ENCODE peak calls at places on chromosome 14, in eight cellular contexts. H is stimulated activated naive B cell treated with anti-CD40 and anti-IgM and Interleukin-4, amounts not matched to agents 10 μg/mL and 1 μg/mL and 100 μg/mL, for 72 hours; L is body of pancreas; I is putamen; E is anterior cingulate cortex; N is NCI-H1694; O is M059J; S is cardiac muscle cell. T is an unnamed sample.

GRCh38 chr14:21257395-21258193 is 11.6 kb downstream of the HNRNPC start:
- DNase-seq in O (peak; percentile 56), E (no peak), L (no peak), S (no peak), I (no peak), N (no peak), H (no peak), T (no peak)

GRCh38 chr14:21087294-21088091 is 11.0 kb downstream of the ZNF219 start:
- DNase-seq in S (no peak), I (peak; percentile 79), N (peak; percentile 38), H (peak; percentile 57), E (peak; percentile 43), O (peak; percentile 92), L (no peak), T (no peak)

GRCh38 chr14:35818346-35819115 is 7.6 kb upstream of the BRMS1L start:
- DNase-seq in N (peak; percentile 57), S (peak; percentile 50), E (no peak), H (no peak), L (peak; percentile 51), O (peak; percentile 51), I (peak; percentile 45), T (peak; percentile 28)

GRCh38 chr14:102775855-102776760 is 1.1 kb upstream of the TRAF3 start:
- DNase-seq in E (no peak), L (no peak), O (peak; percentile 73), S (peak; percentile 27), N (no peak), H (no peak), I (no peak), T (no peak)

GRCh38 chr14:101072531-101072930 is 169.0 kb upstream of the RTL1 start:
- DNase-seq in H (no peak), I (no peak), N (no peak), L (no peak), O (no peak), E (no peak), S (no peak), T (no peak)

GRCh38 chr14:100486025-100486828 is 101.0 kb downstream of the BEGAIN start:
- DNase-seq in O (peak; percentile 49), N (peak; percentile 99), L (peak; percentile 52), H (peak; percentile 59), I (no peak), S (peak; percentile 92), E (no peak), T (peak; percentile 83)

GRCh38 chr14:37447883-37448391 is 147.1 kb downstream of the FOXA1 start:
- DNase-seq in E (no peak), H (no peak), I (no peak), S (no peak), N (no peak), L (no peak), O (no peak), T (no peak)

GRCh38 chr14:52790011-52790755 is 1.2 kb downstream of the GNPNAT1 start:
- DNase-seq in I (no peak), S (peak; percentile 0), L (peak; percentile 22), H (no peak), O (no peak), E (no peak), N (no peak), T (no peak)

GRCh38 chr14:62796431-62796830 is 248.8 kb downstream of the KCNH5 start:
- DNase-seq in E (no peak), I (no peak), S (no peak), O (no peak), N (no peak), H (no peak), L (no peak), T (no peak)

GRCh38 chr14:102819176-102819628 is 42.0 kb downstream of the TRAF3 start:
- DNase-seq in H (peak; percentile 53), L (no peak), E (no peak), N (no peak), I (no peak), S (no peak), O (no peak), T (no peak)

T was measured in thyroid gland.